ENCODE peak calls at places on chromosomes 2 and 18, in four cellular contexts. L is body of pancreas, N is hepatocyte, M is psoas muscle. O is an unnamed sample. For H3K4me1, the result is how much of the 10 kb centered on the place peaks cover.

GRCh38 chr2:122663737-122664136 is 908.3 kb downstream of the TSN start:
- DNase-seq in L (no peak), N (no peak), M (no peak), O (no peak)

GRCh38 chr2:199543606-199544172 is 86.0 kb upstream of the SATB2 start:
- DNase-seq in L (no peak), N (no peak), M (no peak), O (no peak)

GRCh38 chr2:1641498-1641897 is 102.8 kb downstream of the PXDN start:
- DNase-seq in L (no peak), N (peak), M (no peak), O (no peak)

GRCh38 chr2:218006741-218007140 is 3.9 kb upstream of the TNS1 start:
- DNase-seq in L (no peak), N (peak), M (no peak), O (peak)

GRCh38 chr18:48351216-48352050 is 57.8 kb downstream of the ZBTB7C start:
- DNase-seq in L (no peak), N (no peak), M (no peak), O (no peak)

GRCh38 chr2:146992057-146992456 is 852.8 kb upstream of the ACVR2A start:
- DNase-seq in L (no peak), N (no peak), M (no peak), O (no peak)

GRCh38 chr18:63897072-63897471 is 9.6 kb downstream of the SERPINB2 start:
- DNase-seq in L (no peak), N (no peak), M (no peak), O (no peak)

GRCh38 chr2:124347209-124347608 is 322.1 kb downstream of the CNTNAP5 start:
- DNase-seq in L (no peak), N (no peak), M (no peak), O (no peak)

GRCh38 chr2:138814123-138814883 is 34.1 kb upstream of the NXPH2 start:
- DNase-seq in L (peak), N (no peak), M (no peak), O (no peak)

GRCh38 chr2:149365826-149366583 is 35.6 kb downstream of the LYPD6 start:
- DNase-seq in L (peak), N (peak), M (no peak), O (no peak)

GRCh38 chr2:237059155-237059875 is 26.4 kb upstream of the COPS8 start:
- DNase-seq in L (no peak), N (no peak), M (no peak), O (no peak)

GRCh38 chr18:32707153-32707552 is 65.7 kb downstream of the KLHL14 start:
- DNase-seq in L (peak), N (peak), M (no peak), O (no peak)

GRCh38 chr2:169210917-169211316 is 141.6 kb downstream of the DHRS9 start:
- DNase-seq in L (no peak), N (no peak), M (no peak), O (no peak)

GRCh38 chr2:168529054-168529833 is 73.2 kb downstream of the CERS6 start:
- DNase-seq in L (no peak), N (no peak), M (no peak), O (no peak)

GRCh38 chr2:178412047-178412446 is 38.9 kb downstream of the PRKRA start:
- DNase-seq in L (no peak), N (no peak), M (no peak), O (no peak)

GRCh38 chr18:79278896-79279295 is 116.8 kb upstream of the NFATC1 start:
- DNase-seq in L (no peak), N (no peak), M (no peak), O (no peak)

GRCh38 chr18:61896767-61897166 is 4.0 kb upstream of the RNF152 start:
- DNase-seq in L (peak), N (peak), M (no peak), O (peak)

GRCh38 chr18:65934874-65935273 is 184.1 kb downstream of the CDH7 start:
- DNase-seq in L (peak), N (no peak), M (no peak), O (no peak)

GRCh38 chr2:63865159-63865799 is 23.6 kb downstream of the UGP2 start:
- DNase-seq in L (no peak), N (no peak), M (no peak), O (no peak)

GRCh38 chr2:161990741-161991140 is 83.3 kb downstream of the DPP4 start:
- DNase-seq in L (no peak), N (peak), M (no peak), O (no peak)

GRCh38 chr18:58591286-58591685 is 37.6 kb downstream of the ALPK2 start:
- DNase-seq in L (no peak), N (no peak), M (no peak), O (no peak)

GRCh38 chr2:26670171-26670570 is 22.4 kb upstream of the KCNK3 start:
- DNase-seq in L (no peak), N (peak), M (no peak), O (no peak)

GRCh38 chr2:31428001-31428418 is 13.5 kb upstream of the XDH start:
- DNase-seq in L (no peak), N (no peak), M (no peak), O (no peak)

GRCh38 chr2:42789751-42790150 is 2.6 kb downstream of the HAAO start:
- DNase-seq in L (no peak), N (no peak), M (no peak), O (no peak)

GRCh38 chr2:27316655-27317412 is 6.1 kb downstream of the MPV17 start:
- DNase-seq in L (peak), N (no peak), M (peak), O (no peak)

GRCh38 chr2:152380261-152381055 is 45.5 kb downstream of the FMNL2 start:
- DNase-seq in L (no peak), N (no peak), M (no peak), O (no peak)

GRCh38 chr2:83817511-83817910 is 641.6 kb downstream of the SUCLG1 start:
- DNase-seq in L (no peak), N (no peak), M (no peak), O (no peak)

GRCh38 chr2:218607436-218608115 is at the start of gene PLCD4:
- DNase-seq in L (no peak), N (peak), M (peak), O (no peak)

GRCh38 chr2:107525420-107525819 is 301.3 kb upstream of the RGPD4 start:
- DNase-seq in L (no peak), N (no peak), M (no peak), O (no peak)

GRCh38 chr18:37438417-37439180 is 127.0 kb downstream of the CELF4 start:
- DNase-seq in L (no peak), N (no peak), M (no peak), O (no peak)

GRCh38 chr2:176003958-176004357 is 1.9 kb upstream of the LNPK start:
- DNase-seq in L (no peak), N (no peak), M (no peak), O (no peak)

GRCh38 chr2:176004925-176005324 is 2.9 kb upstream of the LNPK start:
- DNase-seq in L (no peak), N (no peak), M (no peak), O (no peak)

DNA sequence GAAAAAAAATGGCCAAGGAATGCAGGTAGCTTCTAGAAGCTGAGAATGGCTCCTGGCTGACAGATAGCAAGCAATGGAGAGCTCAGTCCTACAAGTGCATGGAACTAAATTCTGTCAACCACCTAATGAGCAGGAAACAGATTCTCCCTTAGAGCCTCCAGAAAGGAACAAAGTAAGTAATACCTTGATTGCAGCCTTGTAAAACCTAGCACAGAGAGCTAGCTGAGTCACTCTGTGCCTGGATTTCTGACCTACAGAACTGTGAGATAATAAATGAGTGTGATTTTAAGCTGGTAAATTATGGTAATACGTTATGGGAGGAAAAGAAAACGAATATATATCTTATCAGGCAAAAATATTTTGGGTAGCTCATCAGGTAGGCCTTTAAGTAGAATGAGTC is 7.4 kb upstream of the LNPK start:
- DNase-seq in L (no peak), N (no peak), M (no peak), O (no peak)
- TF ChIP-seq CTCF in L (no peak), N (no peak), M (no peak), O (no peak)

GRCh38 chr18:25210622-25211021 is 141.3 kb downstream of the ZNF521 start:
- DNase-seq in L (no peak), N (no peak), M (no peak), O (no peak)
- H3K27ac ChIP-seq in L (no peak), N (no peak), M (no peak), O (no peak)

GRCh38 chr2:111662771-111663470 is 221.1 kb downstream of the ANAPC1 start:
- DNase-seq in L (no peak), N (no peak), M (no peak), O (no peak)

GRCh38 chr2:111664451-111664850 is 219.5 kb downstream of the ANAPC1 start:
- DNase-seq in L (no peak), N (no peak), M (no peak), O (no peak)

GRCh38 chr2:111662039-111662740 is 221.8 kb downstream of the ANAPC1 start:
- DNase-seq in L (no peak), N (no peak), M (no peak), O (no peak)

GRCh38 chr2:111665011-111665410 is 219.0 kb downstream of the ANAPC1 start:
- DNase-seq in L (no peak), N (no peak), M (no peak), O (no peak)

DNA sequence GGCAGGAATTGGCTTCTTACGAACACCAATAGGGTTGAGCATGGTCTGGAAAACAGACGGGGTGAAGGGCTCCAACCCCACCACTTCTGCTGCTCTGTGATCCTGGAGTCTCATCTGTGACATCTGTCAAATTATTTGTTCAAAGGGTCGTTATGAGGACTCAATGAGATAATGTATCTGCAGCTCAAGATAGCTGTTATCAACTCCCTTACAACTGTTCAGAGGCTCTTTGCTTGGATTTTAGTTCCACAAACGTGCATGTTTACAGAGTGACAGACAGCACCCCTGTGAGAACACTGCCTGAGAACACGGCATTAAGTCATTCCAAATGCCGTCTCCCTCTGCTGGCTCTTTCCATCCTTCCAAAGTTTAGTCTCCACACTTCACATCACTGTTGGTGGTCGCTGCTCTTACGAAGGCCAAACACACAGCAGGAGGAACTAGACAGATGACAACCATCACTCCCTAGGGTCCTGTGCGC is 220.5 kb downstream of the ANAPC1 start:
- DNase-seq in L (no peak), N (peak), M (no peak), O (no peak)
- H3K4me1 ChIP-seq in L (under half), N (under half), M (under half), O (under half)

GRCh38 chr2:173752152-173752551 is 213.0 kb downstream of the SP3 start:
- DNase-seq in L (no peak), N (no peak), M (no peak), O (no peak)
- TF ChIP-seq CTCF in L (no peak), N (peak), M (no peak), O (no peak)

DNA sequence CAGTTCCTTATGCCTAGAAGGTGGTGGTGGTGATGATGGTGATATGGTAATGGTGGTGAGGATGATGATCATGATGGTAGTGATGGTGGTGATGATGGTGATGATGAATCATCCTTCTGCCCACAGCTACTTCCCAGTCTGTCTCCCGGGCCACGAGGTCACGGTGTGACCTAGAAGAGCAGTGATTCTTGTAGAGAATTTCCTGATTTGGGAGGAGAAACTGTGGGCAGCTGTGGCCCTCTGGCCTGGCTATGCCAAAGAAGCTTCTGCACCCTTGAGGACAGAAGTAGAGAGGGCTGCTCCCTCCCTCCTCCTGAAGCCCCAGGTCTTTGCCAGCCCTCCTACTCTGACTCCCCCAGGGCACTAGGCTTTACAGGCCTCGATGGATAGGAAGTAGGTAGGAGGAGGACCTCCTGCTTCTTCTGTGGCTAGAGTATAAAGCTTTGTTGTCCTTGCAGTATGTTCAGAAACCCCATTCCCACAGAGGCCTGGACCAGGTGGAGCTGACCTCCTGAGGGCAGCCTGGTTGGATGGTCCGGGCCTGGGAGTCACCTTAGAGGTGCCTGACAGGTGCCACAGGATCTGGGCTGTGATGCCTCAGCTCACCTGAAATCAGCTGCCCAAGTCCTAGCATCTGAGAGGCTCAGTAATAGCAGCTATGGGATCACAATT is 57.9 kb upstream of the EPAS1 start:
- DNase-seq in L (no peak), N (no peak), M (no peak), O (no peak)
- H3K27ac ChIP-seq in L (no peak), N (no peak), M (no peak), O (no peak)

GRCh38 chr2:11495844-11496271 is 29.9 kb upstream of the E2F6 start:
- DNase-seq in L (no peak), N (peak), M (no peak), O (peak)
- H3K4me1 ChIP-seq in L (under half), N (under half), M (under half), O (under half)